ENCODE peak calls at places on chromosomes 11 and 22, in ten cellular contexts. T is GM23248; F is Jurkat, Clone E6-1; B is CD4-positive, alpha-beta T cell; Y is glomerular endothelial cell; P is BE2C; H is neural crest cell; U is stimulated activated CD4-positive, alpha-beta T cell treated with anti-CD3 and anti-CD28 coated beads, Interleukin-2, amount 100 ng/mL, for 48 hours; D is Right ventricle myocardium inferior; L is CD4-positive, alpha-beta memory T cell. S is an unnamed sample.

GRCh38 chr11:29435421-29435820 is 581.4 kb downstream of the KCNA4 start:
- DNase-seq in T (peak), F (no peak), B (no peak), Y (no peak), P (no peak), H (no peak), U (no peak), D (no peak), L (no peak), S (no peak)

GRCh38 chr11:10688401-10688800 is 5.2 kb downstream of the IRAG1 start:
- DNase-seq in T (no peak), F (no peak), B (no peak), Y (no peak), P (no peak), H (no peak), U (peak), D (no peak), L (no peak), S (no peak)

GRCh38 chr11:130580372-130580771 is 131.9 kb downstream of the ADAMTS15 start:
- DNase-seq in T (peak), F (no peak), B (no peak), Y (no peak), P (no peak), H (no peak), U (no peak), D (no peak), L (no peak), S (no peak)

GRCh38 chr11:89495951-89496350 is 4.8 kb upstream of the NOX4 start:
- DNase-seq in T (peak), F (no peak), B (no peak), Y (no peak), P (no peak), H (no peak), U (no peak), D (no peak), L (no peak), S (no peak)

GRCh38 chr22:36644333-36644757 is 59.2 kb downstream of the CACNG2 start:
- DNase-seq in T (peak), F (peak), B (no peak), Y (peak), P (no peak), H (peak), U (peak), D (no peak), L (no peak), S (peak)

GRCh38 chr11:11968511-11969280 is 39.7 kb downstream of the DKK3 start:
- DNase-seq in T (peak), F (no peak), B (no peak), Y (no peak), P (peak), H (no peak), U (no peak), D (no peak), L (no peak), S (no peak)

GRCh38 chr11:102451693-102452460 is 688 bp downstream of the TMEM123 start:
- DNase-seq in T (peak), F (peak), B (peak), Y (no peak), P (peak), H (peak), U (peak), D (peak), L (peak), S (no peak)

GRCh38 chr11:45657496-45658260 is 7.7 kb downstream of the CHST1 start:
- DNase-seq in T (no peak), F (no peak), B (no peak), Y (no peak), P (no peak), H (no peak), U (no peak), D (no peak), L (no peak), S (no peak)

GRCh38 chr11:46044601-46045000 is 76.7 kb downstream of the PHF21A start:
- DNase-seq in T (no peak), F (no peak), B (no peak), Y (no peak), P (no peak), H (no peak), U (no peak), D (no peak), L (no peak), S (no peak)

GRCh38 chr11:79616392-79616831 is 175.6 kb upstream of the TENM4 start:
- DNase-seq in T (no peak), F (no peak), B (no peak), Y (no peak), P (no peak), H (no peak), U (no peak), D (no peak), L (no peak), S (no peak)

GRCh38 chr11:118533769-118534729 is 3.1 kb downstream of the TMEM25 start:
- DNase-seq in T (no peak), F (no peak), B (no peak), Y (no peak), P (no peak), H (peak), U (no peak), D (no peak), L (no peak), S (no peak)

GRCh38 chr11:27950339-27950738 is 157.6 kb downstream of the KIF18A start:
- DNase-seq in T (peak), F (no peak), B (no peak), Y (no peak), P (no peak), H (no peak), U (no peak), D (no peak), L (no peak), S (no peak)

GRCh38 chr11:63768232-63769043 is at the start of gene ZFTA:
- DNase-seq in T (peak), F (peak), B (peak), Y (no peak), P (peak), H (peak), U (peak), D (peak), L (peak), S (peak)

GRCh38 chr11:44145011-44145777 is 49.7 kb downstream of the EXT2 start:
- DNase-seq in T (peak), F (no peak), B (no peak), Y (no peak), P (no peak), H (no peak), U (no peak), D (no peak), L (no peak), S (no peak)

GRCh38 chr11:2741377-2742131 is 41.8 kb upstream of the KCNQ1OT1 start:
- DNase-seq in T (peak), F (no peak), B (no peak), Y (no peak), P (no peak), H (no peak), U (no peak), D (peak), L (no peak), S (no peak)